ENCODE peak calls at places on chromosome 22, in six cellular contexts. N is NCI-H1417, K is M059J, A is HCT116, Z is COR-L47, I is Calu3. O is an unnamed sample.

GRCh38 chr22:36872084-36872483 is 11.3 kb downstream of the NCF4 start:
- DNase-seq in A (no peak), I (no peak), K (no peak), N (no peak), Z (no peak), O (no peak)

GRCh38 chr22:30763815-30764686 is 69.4 kb downstream of the OSBP2 start:
- DNase-seq in Z (peak), A (peak), I (peak), N (peak), K (peak), O (peak)

GRCh38 chr22:17460895-17461294 is 91.6 kb downstream of the CECR2 start:
- DNase-seq in Z (no peak), N (no peak), I (no peak), K (no peak), A (no peak), O (no peak)

GRCh38 chr22:40728731-40729189 is 49.5 kb downstream of the MCHR1 start:
- DNase-seq in N (peak), Z (no peak), I (no peak), A (no peak), K (peak), O (peak)

GRCh38 chr22:22201185-22201924 is 43.2 kb upstream of the VPREB1 start:
- DNase-seq in K (peak), Z (peak), A (no peak), I (peak), N (peak), O (peak)

GRCh38 chr22:17074648-17075002 is 10.2 kb upstream of the IL17RA start:
- DNase-seq in K (peak), N (no peak), A (no peak), I (no peak), Z (no peak), O (no peak)

GRCh38 chr22:50419116-50419515 is 55.7 kb downstream of the SBF1 start:
- DNase-seq in K (no peak), I (no peak), N (no peak), Z (no peak), A (no peak), O (no peak)

GRCh38 chr22:40216041-40216756 is 38.5 kb downstream of the TNRC6B start:
- DNase-seq in K (no peak), I (no peak), A (no peak), N (no peak), Z (no peak), O (no peak)

O was measured in A172.